ENCODE peak calls at places on chromosomes 16 and 17, in five cellular contexts. One of them, this sample, is unnamed.

GRCh38 chr16:72829846-72830620 is 217.9 kb downstream of the ZFHX3 start:
- DNase-seq in left ventricle myocardium inferior: no peak
- DNase-seq in adrenal gland: no peak
- DNase-seq in upper lobe of left lung: no peak
- DNase-seq in GM23338: no peak
- DNase-seq in this sample: no peak

GRCh38 chr16:84909686-84910085 is 89.9 kb downstream of the CRISPLD2 start:
- DNase-seq in GM23338: no peak
- DNase-seq in adrenal gland: no peak
- DNase-seq in left ventricle myocardium inferior: no peak
- DNase-seq in upper lobe of left lung: no peak
- DNase-seq in this sample: no peak

GRCh38 chr16:79847101-79847500 is 246.6 kb upstream of the MAF start:
- DNase-seq in adrenal gland: no peak
- DNase-seq in GM23338: no peak
- DNase-seq in upper lobe of left lung: no peak
- DNase-seq in left ventricle myocardium inferior: no peak
- DNase-seq in this sample: no peak

GRCh38 chr17:55175788-55176425 is 88.9 kb upstream of the HLF start:
- DNase-seq in upper lobe of left lung: no peak
- DNase-seq in adrenal gland: no peak
- DNase-seq in left ventricle myocardium inferior: no peak
- DNase-seq in GM23338: no peak
- DNase-seq in this sample: no peak

GRCh38 chr16:9138731-9139501 is 47.5 kb downstream of the HAPSTR1 start:
- DNase-seq in left ventricle myocardium inferior: peak
- DNase-seq in GM23338: peak
- DNase-seq in upper lobe of left lung: peak
- DNase-seq in adrenal gland: peak
- DNase-seq in this sample: peak

GRCh38 chr16:57260294-57260929 is 15.4 kb downstream of the ARL2BP start:
- DNase-seq in GM23338: peak
- DNase-seq in upper lobe of left lung: peak
- DNase-seq in left ventricle myocardium inferior: no peak
- DNase-seq in adrenal gland: peak
- DNase-seq in this sample: no peak

GRCh38 chr16:16828913-16829398 is 450.0 kb downstream of the NPIPA7 start:
- DNase-seq in left ventricle myocardium inferior: no peak
- DNase-seq in GM23338: peak
- DNase-seq in adrenal gland: no peak
- DNase-seq in upper lobe of left lung: no peak
- DNase-seq in this sample: no peak

GRCh38 chr16:85025781-85026653 is 1.6 kb upstream of the KIAA0513 start:
- DNase-seq in upper lobe of left lung: no peak
- DNase-seq in adrenal gland: no peak
- DNase-seq in GM23338: no peak
- DNase-seq in left ventricle myocardium inferior: no peak
- DNase-seq in this sample: no peak

GRCh38 chr17:2482218-2482617 is 29.5 kb downstream of the METTL16 start:
- DNase-seq in adrenal gland: no peak
- DNase-seq in GM23338: no peak
- DNase-seq in upper lobe of left lung: no peak
- DNase-seq in left ventricle myocardium inferior: no peak
- DNase-seq in this sample: no peak

GRCh38 chr17:31008374-31009035 is 37.7 kb downstream of the RNF135 start:
- DNase-seq in upper lobe of left lung: peak
- DNase-seq in left ventricle myocardium inferior: peak
- DNase-seq in GM23338: peak
- DNase-seq in adrenal gland: peak
- DNase-seq in this sample: peak

GRCh38 chr17:19553036-19553435 is 19.4 kb downstream of the SLC47A1 start:
- DNase-seq in GM23338: no peak
- DNase-seq in upper lobe of left lung: no peak
- DNase-seq in left ventricle myocardium inferior: no peak
- DNase-seq in adrenal gland: no peak
- DNase-seq in this sample: no peak

GRCh38 chr16:4631444-4631843 is 6.8 kb downstream of the MGRN1 start:
- DNase-seq in adrenal gland: no peak
- DNase-seq in GM23338: no peak
- DNase-seq in upper lobe of left lung: no peak
- DNase-seq in left ventricle myocardium inferior: no peak
- DNase-seq in this sample: no peak

GRCh38 chr16:4636196-4636595 is 11.6 kb downstream of the MGRN1 start:
- DNase-seq in upper lobe of left lung: no peak
- DNase-seq in adrenal gland: no peak
- DNase-seq in left ventricle myocardium inferior: no peak
- DNase-seq in GM23338: no peak
- DNase-seq in this sample: no peak

GRCh38 chr16:4633910-4634635 is 9.4 kb downstream of the MGRN1 start:
- DNase-seq in upper lobe of left lung: no peak
- DNase-seq in left ventricle myocardium inferior: no peak
- DNase-seq in GM23338: no peak
- DNase-seq in adrenal gland: no peak
- DNase-seq in this sample: no peak

GRCh38 chr16:4637501-4638166 is 13.0 kb downstream of the MGRN1 start:
- DNase-seq in adrenal gland: no peak
- DNase-seq in GM23338: no peak
- DNase-seq in left ventricle myocardium inferior: no peak
- DNase-seq in upper lobe of left lung: no peak
- DNase-seq in this sample: no peak

DNA sequence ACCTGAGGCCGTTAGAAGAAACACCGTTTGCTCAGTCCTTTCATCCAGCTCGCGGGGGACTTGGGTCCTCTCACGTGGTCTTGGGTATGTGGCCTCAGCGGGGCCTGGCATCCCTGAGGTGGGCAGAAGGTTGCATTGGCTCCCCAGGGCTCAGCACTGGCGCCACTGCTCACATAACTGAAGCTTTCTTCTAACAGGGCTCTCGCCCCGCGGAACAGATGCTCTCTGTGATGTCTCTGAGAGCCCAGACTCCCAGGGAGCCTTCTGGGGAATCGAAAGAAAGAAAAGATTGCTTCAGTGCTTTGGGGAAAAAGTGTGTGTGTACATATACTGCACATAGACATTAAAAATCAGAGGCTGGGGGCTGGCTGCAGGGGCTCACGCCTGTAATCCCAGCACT is 10.1 kb downstream of the MGRN1 start:
- DNase-seq in adrenal gland: no peak
- DNase-seq in left ventricle myocardium inferior: no peak
- DNase-seq in GM23338: no peak
- DNase-seq in upper lobe of left lung: no peak
- DNase-seq in this sample: no peak
- H3K27ac ChIP-seq in adrenal gland: no peak
- H3K27ac ChIP-seq in left ventricle myocardium inferior: no peak
- H3K27ac ChIP-seq in GM23338: peak
- H3K27ac ChIP-seq in upper lobe of left lung: no peak
- H3K27ac ChIP-seq in this sample: no peak

DNA sequence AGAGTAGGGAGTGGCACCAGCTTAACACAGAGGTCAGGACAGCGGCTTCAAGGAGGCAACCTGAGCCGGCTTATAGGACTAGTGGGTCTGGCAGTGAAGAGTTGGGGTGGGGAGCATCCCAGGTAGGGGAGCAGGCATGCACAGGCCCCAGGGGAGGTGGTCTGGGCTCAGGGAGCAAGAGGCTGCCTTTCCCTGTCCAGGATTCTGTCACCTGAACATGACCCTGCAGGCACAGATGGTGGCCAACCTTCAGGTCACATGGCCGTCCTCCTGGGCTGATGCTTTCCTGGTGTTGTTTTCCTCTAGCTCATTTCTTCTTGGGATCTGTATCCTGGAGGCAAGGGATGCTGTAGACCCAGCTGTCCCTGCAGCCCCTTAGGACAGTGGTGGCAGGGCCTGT is 3.5 kb upstream of the MYO15A start:
- DNase-seq in GM23338: no peak
- DNase-seq in upper lobe of left lung: no peak
- DNase-seq in left ventricle myocardium inferior: no peak
- DNase-seq in adrenal gland: no peak
- DNase-seq in this sample: no peak
- H3K27ac ChIP-seq in GM23338: no peak
- H3K27ac ChIP-seq in upper lobe of left lung: no peak
- H3K27ac ChIP-seq in left ventricle myocardium inferior: no peak
- H3K27ac ChIP-seq in adrenal gland: no peak
- H3K27ac ChIP-seq in this sample: no peak

DNA sequence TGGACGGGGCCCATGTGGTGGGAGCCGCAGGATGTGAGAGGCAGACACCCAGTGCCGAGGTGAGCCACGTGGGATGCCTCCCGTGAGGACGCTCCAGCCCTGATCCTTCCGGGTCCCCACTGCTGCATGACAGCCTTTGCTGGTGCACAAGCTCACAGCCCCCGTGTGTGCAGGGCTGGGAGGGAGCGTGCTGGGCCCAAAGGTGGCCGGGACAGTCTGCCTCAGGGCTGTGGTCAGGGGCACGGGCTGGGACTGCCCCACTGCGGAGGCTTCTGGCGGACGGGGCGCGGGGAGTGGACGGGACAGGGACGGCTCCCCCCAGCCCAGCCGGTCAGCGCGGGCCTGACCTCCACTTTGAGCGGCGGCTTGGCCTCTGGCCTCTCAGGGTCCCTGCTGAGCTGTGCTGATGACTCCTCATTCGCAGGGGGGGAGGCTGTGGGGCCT is 9.5 kb upstream of the METRNL start:
- DNase-seq in GM23338: no peak
- DNase-seq in left ventricle myocardium inferior: no peak
- DNase-seq in upper lobe of left lung: peak
- DNase-seq in adrenal gland: no peak
- DNase-seq in this sample: no peak
- H3K27ac ChIP-seq in GM23338: no peak
- H3K27ac ChIP-seq in left ventricle myocardium inferior: no peak
- H3K27ac ChIP-seq in upper lobe of left lung: no peak
- H3K27ac ChIP-seq in adrenal gland: no peak
- H3K27ac ChIP-seq in this sample: no peak

DNA sequence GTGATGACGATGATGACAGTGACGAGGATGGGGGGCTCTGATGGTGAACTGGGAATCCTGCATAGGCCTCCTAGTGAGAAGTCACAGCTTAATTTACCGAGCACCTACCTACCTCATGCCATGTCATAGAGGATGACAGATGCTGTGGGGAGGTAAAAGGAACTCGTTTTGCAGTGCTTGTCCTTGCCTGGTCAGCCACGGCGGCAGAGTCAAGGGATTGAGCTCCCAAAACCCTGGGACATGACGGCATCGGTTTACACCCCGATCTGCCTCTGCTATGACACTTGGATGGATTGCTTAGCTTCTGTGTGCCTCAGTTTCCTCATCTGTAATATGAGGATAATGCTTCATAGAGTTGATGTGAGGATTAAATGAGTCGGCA is 103.2 kb downstream of the NTN1 start:
- DNase-seq in adrenal gland: no peak
- DNase-seq in left ventricle myocardium inferior: no peak
- DNase-seq in upper lobe of left lung: no peak
- DNase-seq in GM23338: no peak
- DNase-seq in this sample: no peak
- H3K27ac ChIP-seq in adrenal gland: no peak
- H3K27ac ChIP-seq in left ventricle myocardium inferior: no peak
- H3K27ac ChIP-seq in upper lobe of left lung: no peak
- H3K27ac ChIP-seq in GM23338: no peak
- H3K27ac ChIP-seq in this sample: no peak

GRCh38 chr16:245105-245504 is 10.5 kb downstream of the FAM234A start:
- DNase-seq in GM23338: no peak
- DNase-seq in upper lobe of left lung: no peak
- DNase-seq in adrenal gland: no peak
- DNase-seq in left ventricle myocardium inferior: no peak
- DNase-seq in this sample: no peak
- H3K27ac ChIP-seq in GM23338: no peak
- H3K27ac ChIP-seq in upper lobe of left lung: no peak
- H3K27ac ChIP-seq in adrenal gland: no peak
- H3K27ac ChIP-seq in left ventricle myocardium inferior: no peak
- H3K27ac ChIP-seq in this sample: no peak

GRCh38 chr17:15488557-15488956 is 21.1 kb upstream of the CDRT4 start:
- DNase-seq in GM23338: no peak
- DNase-seq in adrenal gland: no peak
- DNase-seq in left ventricle myocardium inferior: no peak
- DNase-seq in upper lobe of left lung: no peak
- DNase-seq in this sample: no peak

GRCh38 chr17:15494821-15495220 is 27.4 kb upstream of the CDRT4 start:
- DNase-seq in left ventricle myocardium inferior: no peak
- DNase-seq in adrenal gland: no peak
- DNase-seq in GM23338: no peak
- DNase-seq in upper lobe of left lung: no peak
- DNase-seq in this sample: no peak

GRCh38 chr17:15490634-15491261 is 23.3 kb upstream of the CDRT4 start:
- DNase-seq in GM23338: peak
- DNase-seq in upper lobe of left lung: no peak
- DNase-seq in adrenal gland: peak
- DNase-seq in left ventricle myocardium inferior: peak
- DNase-seq in this sample: no peak

GRCh38 chr17:15493031-15493750 is 25.8 kb upstream of the CDRT4 start:
- DNase-seq in left ventricle myocardium inferior: no peak
- DNase-seq in GM23338: peak
- DNase-seq in upper lobe of left lung: no peak
- DNase-seq in adrenal gland: no peak
- DNase-seq in this sample: no peak

GRCh38 chr17:15492186-15492585 is 24.8 kb upstream of the CDRT4 start:
- DNase-seq in adrenal gland: no peak
- DNase-seq in GM23338: no peak
- DNase-seq in left ventricle myocardium inferior: no peak
- DNase-seq in upper lobe of left lung: no peak
- DNase-seq in this sample: no peak
- H3K27ac ChIP-seq in adrenal gland: no peak
- H3K27ac ChIP-seq in GM23338: peak
- H3K27ac ChIP-seq in left ventricle myocardium inferior: no peak
- H3K27ac ChIP-seq in upper lobe of left lung: no peak
- H3K27ac ChIP-seq in this sample: no peak

DNA sequence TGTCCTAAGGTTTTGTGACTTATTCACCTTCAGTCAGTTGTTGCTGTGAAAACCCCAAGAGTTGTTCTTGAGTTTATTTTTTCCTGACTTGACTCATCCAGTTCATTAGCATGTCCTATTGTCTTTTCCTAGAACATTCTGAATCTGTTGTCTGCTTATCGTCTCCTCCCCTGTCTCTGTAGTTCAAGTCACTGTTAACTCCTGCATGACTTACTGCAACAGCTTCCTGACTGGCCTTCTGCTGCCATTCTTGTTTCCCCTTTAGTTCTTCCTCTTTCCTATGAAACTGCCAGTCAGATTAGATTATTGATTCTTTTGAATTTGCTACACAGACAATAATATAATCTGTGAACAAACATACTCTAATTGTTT is 161.5 kb downstream of the FTO start:
- DNase-seq in GM23338: peak
- DNase-seq in adrenal gland: no peak
- DNase-seq in upper lobe of left lung: no peak
- DNase-seq in left ventricle myocardium inferior: no peak
- DNase-seq in this sample: no peak
- H3K27ac ChIP-seq in GM23338: peak
- H3K27ac ChIP-seq in adrenal gland: peak
- H3K27ac ChIP-seq in upper lobe of left lung: peak
- H3K27ac ChIP-seq in left ventricle myocardium inferior: peak
- H3K27ac ChIP-seq in this sample: peak